ENCODE peak calls at places on chromosome 19, in six cellular contexts. One of them, this sample, is unnamed.

GRCh38 chr19:21751379-21751778 is 16.0 kb downstream of the ZNF100 start:
- DNase-seq in caudate nucleus: no peak
- DNase-seq in lower leg skin: no peak
- DNase-seq in activated naive CD8-positive, alpha-beta T cell treated with anti-CD3 and anti-CD28 coated beads for 36 hours: no peak
- DNase-seq in EH: peak; percentile 73
- DNase-seq in putamen: no peak
- DNase-seq in this sample: no peak

GRCh38 chr19:51473009-51473707 is 5.2 kb upstream of the CEACAM18 start:
- DNase-seq in caudate nucleus: peak; percentile 55
- DNase-seq in putamen: peak; percentile 27
- DNase-seq in EH: peak; percentile 63
- DNase-seq in activated naive CD8-positive, alpha-beta T cell treated with anti-CD3 and anti-CD28 coated beads for 36 hours: peak; percentile 74
- DNase-seq in lower leg skin: peak; percentile 73
- DNase-seq in this sample: peak; percentile 83

GRCh38 chr19:12202250-12202649 is 39.4 kb downstream of the ZNF136 start:
- DNase-seq in lower leg skin: no peak
- DNase-seq in putamen: no peak
- DNase-seq in activated naive CD8-positive, alpha-beta T cell treated with anti-CD3 and anti-CD28 coated beads for 36 hours: peak; percentile 48
- DNase-seq in EH: no peak
- DNase-seq in caudate nucleus: no peak
- DNase-seq in this sample: peak; percentile 52

GRCh38 chr19:32053366-32053765 is 292.0 kb upstream of the ZNF507 start:
- DNase-seq in lower leg skin: no peak
- DNase-seq in caudate nucleus: no peak
- DNase-seq in putamen: no peak
- DNase-seq in activated naive CD8-positive, alpha-beta T cell treated with anti-CD3 and anti-CD28 coated beads for 36 hours: no peak
- DNase-seq in EH: no peak
- DNase-seq in this sample: no peak

GRCh38 chr19:51777570-51778460 is 16.8 kb downstream of the FPR2 start:
- DNase-seq in lower leg skin: peak; percentile 51
- DNase-seq in putamen: peak; percentile 81
- DNase-seq in EH: peak; percentile 81
- DNase-seq in caudate nucleus: peak; percentile 47
- DNase-seq in activated naive CD8-positive, alpha-beta T cell treated with anti-CD3 and anti-CD28 coated beads for 36 hours: peak; percentile 17
- DNase-seq in this sample: peak; percentile 90

GRCh38 chr19:9914001-9914314 is 22.4 kb downstream of the OLFM2 start:
- DNase-seq in caudate nucleus: no peak
- DNase-seq in activated naive CD8-positive, alpha-beta T cell treated with anti-CD3 and anti-CD28 coated beads for 36 hours: no peak
- DNase-seq in lower leg skin: no peak
- DNase-seq in EH: no peak
- DNase-seq in putamen: no peak
- DNase-seq in this sample: no peak

GRCh38 chr19:56321981-56322558 is 7.4 kb upstream of the ZSCAN5A start:
- DNase-seq in EH: no peak
- DNase-seq in lower leg skin: no peak
- DNase-seq in caudate nucleus: no peak
- DNase-seq in putamen: no peak
- DNase-seq in activated naive CD8-positive, alpha-beta T cell treated with anti-CD3 and anti-CD28 coated beads for 36 hours: no peak
- DNase-seq in this sample: peak; percentile 71

GRCh38 chr19:1490311-1491113 is at the start of gene PCSK4:
- DNase-seq in activated naive CD8-positive, alpha-beta T cell treated with anti-CD3 and anti-CD28 coated beads for 36 hours: peak; percentile 94
- DNase-seq in putamen: peak; percentile 99
- DNase-seq in caudate nucleus: peak; percentile 99
- DNase-seq in lower leg skin: peak; percentile 98
- DNase-seq in EH: peak; percentile 99
- DNase-seq in this sample: peak; percentile 96

GRCh38 chr19:8158411-8159074 is 9.2 kb upstream of the FBN3 start:
- DNase-seq in EH: peak; percentile 71
- DNase-seq in putamen: peak; percentile 81
- DNase-seq in caudate nucleus: peak; percentile 50
- DNase-seq in lower leg skin: peak; percentile 38
- DNase-seq in activated naive CD8-positive, alpha-beta T cell treated with anti-CD3 and anti-CD28 coated beads for 36 hours: peak; percentile 22
- DNase-seq in this sample: peak; percentile 97

GRCh38 chr19:49758292-49758691 is 4.8 kb downstream of the TSKS start:
- DNase-seq in lower leg skin: no peak
- DNase-seq in EH: peak; percentile 94
- DNase-seq in putamen: peak; percentile 31
- DNase-seq in activated naive CD8-positive, alpha-beta T cell treated with anti-CD3 and anti-CD28 coated beads for 36 hours: no peak
- DNase-seq in caudate nucleus: peak; percentile 28
- DNase-seq in this sample: peak; percentile 92

GRCh38 chr19:55223291-55224037 is 5.1 kb downstream of the TMEM86B start:
- DNase-seq in putamen: no peak
- DNase-seq in EH: no peak
- DNase-seq in caudate nucleus: no peak
- DNase-seq in activated naive CD8-positive, alpha-beta T cell treated with anti-CD3 and anti-CD28 coated beads for 36 hours: no peak
- DNase-seq in lower leg skin: no peak
- DNase-seq in this sample: no peak

GRCh38 chr19:55368701-55369563 is 1.3 kb downstream of the IL11 start:
- DNase-seq in EH: peak; percentile 74
- DNase-seq in lower leg skin: no peak
- DNase-seq in caudate nucleus: no peak
- DNase-seq in activated naive CD8-positive, alpha-beta T cell treated with anti-CD3 and anti-CD28 coated beads for 36 hours: peak; percentile 41
- DNase-seq in putamen: no peak
- DNase-seq in this sample: no peak

GRCh38 chr19:17402982-17403855 is 2.2 kb downstream of the BST2 start:
- DNase-seq in EH: no peak
- DNase-seq in putamen: no peak
- DNase-seq in lower leg skin: no peak
- DNase-seq in caudate nucleus: no peak
- DNase-seq in activated naive CD8-positive, alpha-beta T cell treated with anti-CD3 and anti-CD28 coated beads for 36 hours: peak; percentile 41
- DNase-seq in this sample: peak; percentile 25

GRCh38 chr19:6971366-6971765 is 49.9 kb downstream of the MBD3L2B start:
- DNase-seq in lower leg skin: no peak
- DNase-seq in activated naive CD8-positive, alpha-beta T cell treated with anti-CD3 and anti-CD28 coated beads for 36 hours: no peak
- DNase-seq in EH: no peak
- DNase-seq in caudate nucleus: no peak
- DNase-seq in putamen: no peak
- DNase-seq in this sample: no peak

GRCh38 chr19:8697671-8698432 is 743 bp downstream of the ACTL9 start:
- DNase-seq in EH: no peak
- DNase-seq in lower leg skin: no peak
- DNase-seq in caudate nucleus: no peak
- DNase-seq in activated naive CD8-positive, alpha-beta T cell treated with anti-CD3 and anti-CD28 coated beads for 36 hours: peak; percentile 32
- DNase-seq in putamen: no peak
- DNase-seq in this sample: peak; percentile 68

GRCh38 chr19:12497032-12497431 is 12.4 kb upstream of the ZNF709 start:
- DNase-seq in lower leg skin: no peak
- DNase-seq in EH: no peak
- DNase-seq in activated naive CD8-positive, alpha-beta T cell treated with anti-CD3 and anti-CD28 coated beads for 36 hours: no peak
- DNase-seq in caudate nucleus: no peak
- DNase-seq in putamen: no peak
- DNase-seq in this sample: no peak

GRCh38 chr19:38733493-38734175 is 10.6 kb downstream of the CAPN12 start:
- DNase-seq in putamen: no peak
- DNase-seq in activated naive CD8-positive, alpha-beta T cell treated with anti-CD3 and anti-CD28 coated beads for 36 hours: no peak
- DNase-seq in lower leg skin: peak; percentile 17
- DNase-seq in EH: peak; percentile 62
- DNase-seq in caudate nucleus: no peak
- DNase-seq in this sample: peak; percentile 44

GRCh38 chr19:41324921-41325639 is 15.1 kb downstream of the CCDC97 start:
- DNase-seq in EH: peak; percentile 89
- DNase-seq in caudate nucleus: peak; percentile 22
- DNase-seq in lower leg skin: peak; percentile 51
- DNase-seq in activated naive CD8-positive, alpha-beta T cell treated with anti-CD3 and anti-CD28 coated beads for 36 hours: no peak
- DNase-seq in putamen: no peak
- DNase-seq in this sample: no peak

GRCh38 chr19:31350033-31350692 is 927 bp upstream of the TSHZ3 start:
- DNase-seq in lower leg skin: no peak
- DNase-seq in putamen: no peak
- DNase-seq in EH: peak; percentile 49
- DNase-seq in activated naive CD8-positive, alpha-beta T cell treated with anti-CD3 and anti-CD28 coated beads for 36 hours: no peak
- DNase-seq in caudate nucleus: no peak
- DNase-seq in this sample: no peak

GRCh38 chr19:37251308-37252229 is 33.6 kb downstream of the ZNF383 start:
- DNase-seq in activated naive CD8-positive, alpha-beta T cell treated with anti-CD3 and anti-CD28 coated beads for 36 hours: peak; percentile 64
- DNase-seq in EH: peak; percentile 95
- DNase-seq in lower leg skin: peak; percentile 56
- DNase-seq in caudate nucleus: peak; percentile 97
- DNase-seq in putamen: peak; percentile 99
- DNase-seq in this sample: no peak

GRCh38 chr19:7522923-7523667 is 671 bp downstream of the MCOLN1 start:
- DNase-seq in caudate nucleus: no peak
- DNase-seq in EH: peak; percentile 41
- DNase-seq in lower leg skin: peak; percentile 47
- DNase-seq in activated naive CD8-positive, alpha-beta T cell treated with anti-CD3 and anti-CD28 coated beads for 36 hours: no peak
- DNase-seq in putamen: no peak
- DNase-seq in this sample: no peak

GRCh38 chr19:40586611-40587010 is 9.9 kb downstream of the SHKBP1 start:
- DNase-seq in lower leg skin: no peak
- DNase-seq in EH: no peak
- DNase-seq in putamen: no peak
- DNase-seq in activated naive CD8-positive, alpha-beta T cell treated with anti-CD3 and anti-CD28 coated beads for 36 hours: no peak
- DNase-seq in caudate nucleus: no peak
- DNase-seq in this sample: no peak

GRCh38 chr19:8392017-8392591 is 1.9 kb downstream of the RAB11B start:
- DNase-seq in EH: no peak
- DNase-seq in activated naive CD8-positive, alpha-beta T cell treated with anti-CD3 and anti-CD28 coated beads for 36 hours: no peak
- DNase-seq in putamen: no peak
- DNase-seq in lower leg skin: no peak
- DNase-seq in caudate nucleus: peak; percentile 40
- DNase-seq in this sample: no peak

GRCh38 chr19:47790398-47790814 is 11.9 kb downstream of the SELENOW start:
- DNase-seq in lower leg skin: peak; percentile 62
- DNase-seq in EH: peak; percentile 68
- DNase-seq in caudate nucleus: peak; percentile 78
- DNase-seq in activated naive CD8-positive, alpha-beta T cell treated with anti-CD3 and anti-CD28 coated beads for 36 hours: peak; percentile 78
- DNase-seq in putamen: peak; percentile 52
- DNase-seq in this sample: peak; percentile 91

GRCh38 chr19:58395220-58395978 is at the start of gene RNF225:
- DNase-seq in putamen: no peak
- DNase-seq in EH: no peak
- DNase-seq in caudate nucleus: no peak
- DNase-seq in lower leg skin: no peak
- DNase-seq in activated naive CD8-positive, alpha-beta T cell treated with anti-CD3 and anti-CD28 coated beads for 36 hours: no peak
- DNase-seq in this sample: peak; percentile 47

GRCh38 chr19:3980353-3981251 is 4.7 kb downstream of the EEF2 start:
- DNase-seq in EH: no peak
- DNase-seq in caudate nucleus: no peak
- DNase-seq in putamen: no peak
- DNase-seq in activated naive CD8-positive, alpha-beta T cell treated with anti-CD3 and anti-CD28 coated beads for 36 hours: no peak
- DNase-seq in lower leg skin: no peak
- DNase-seq in this sample: no peak

GRCh38 chr19:18764591-18765051 is 26.5 kb downstream of the COMP start:
- DNase-seq in EH: peak; percentile 72
- DNase-seq in putamen: no peak
- DNase-seq in lower leg skin: no peak
- DNase-seq in caudate nucleus: no peak
- DNase-seq in activated naive CD8-positive, alpha-beta T cell treated with anti-CD3 and anti-CD28 coated beads for 36 hours: no peak
- DNase-seq in this sample: no peak

This sample was measured in NB4.